ENCODE peak calls at places on chromosomes 11 and 22, in seven cellular contexts. Y is upper lobe of left lung, W is tibial nerve, I is sigmoid colon, T is esophagus muscularis mucosa, M is transverse colon, O is H1. K is an unnamed sample.

GRCh38 chr11:124643605-124644425 is 21.2 kb downstream of the TBRG1 start:
- DNase-seq in Y (no peak), W (no peak), I (no peak), T (no peak), M (no peak), O (no peak), K (no peak)

GRCh38 chr11:84117394-84117793 is 831.2 kb upstream of the CCDC90B start:
- DNase-seq in Y (no peak), W (no peak), I (no peak), T (no peak), M (no peak), O (no peak), K (no peak)

GRCh38 chr22:19691721-19692341 is 22.5 kb upstream of the SEPTIN5 start:
- DNase-seq in Y (no peak), W (no peak), I (peak), T (no peak), M (no peak), O (no peak), K (no peak)

GRCh38 chr11:20912046-20912821 is 242.8 kb downstream of the NELL1 start:
- DNase-seq in Y (no peak), W (no peak), I (no peak), T (no peak), M (no peak), O (no peak), K (no peak)

GRCh38 chr11:124633355-124633754 is 10.7 kb downstream of the TBRG1 start:
- DNase-seq in Y (no peak), W (no peak), I (no peak), T (no peak), M (no peak), O (no peak), K (no peak)

GRCh38 chr11:128480066-128480465 is 107.3 kb downstream of the ETS1 start:
- DNase-seq in Y (no peak), W (no peak), I (no peak), T (no peak), M (no peak), O (no peak), K (no peak)

GRCh38 chr11:14905104-14906033 is 13.3 kb upstream of the CYP2R1 start:
- DNase-seq in Y (peak), W (peak), I (peak), T (no peak), M (peak), O (peak), K (peak)

GRCh38 chr11:31809543-31809856 is 1.6 kb downstream of the PAX6 start:
- DNase-seq in Y (no peak), W (no peak), I (no peak), T (no peak), M (no peak), O (no peak), K (no peak)

GRCh38 chr11:93054881-93055280 is 85.4 kb downstream of the MTNR1B start:
- DNase-seq in Y (no peak), W (no peak), I (no peak), T (no peak), M (no peak), O (no peak), K (no peak)

GRCh38 chr11:11608783-11609232 is 13.0 kb downstream of the GALNT18 start:
- DNase-seq in Y (no peak), W (peak), I (no peak), T (no peak), M (no peak), O (no peak), K (no peak)

GRCh38 chr11:11880179-11880578 is 38.4 kb downstream of the USP47 start:
- DNase-seq in Y (no peak), W (no peak), I (no peak), T (no peak), M (no peak), O (no peak), K (no peak)

GRCh38 chr11:35146074-35146521 is 7.1 kb downstream of the CD44 start:
- DNase-seq in Y (peak), W (no peak), I (no peak), T (no peak), M (peak), O (no peak), K (no peak)

GRCh38 chr11:35145249-35145648 is 6.3 kb downstream of the CD44 start:
- DNase-seq in Y (no peak), W (no peak), I (no peak), T (no peak), M (peak), O (no peak), K (peak)

GRCh38 chr11:35144103-35144741 is 5.3 kb downstream of the CD44 start:
- DNase-seq in Y (peak), W (no peak), I (no peak), T (no peak), M (peak), O (no peak), K (peak)

GRCh38 chr11:35143509-35144102 is 4.6 kb downstream of the CD44 start:
- DNase-seq in Y (no peak), W (no peak), I (no peak), T (no peak), M (no peak), O (no peak), K (no peak)

GRCh38 chr11:35144811-35145210 is 5.8 kb downstream of the CD44 start:
- DNase-seq in Y (no peak), W (no peak), I (no peak), T (no peak), M (no peak), O (no peak), K (no peak)
- H3K27ac ChIP-seq in Y (peak), W (no peak), I (peak), T (no peak), M (peak), O (no peak), K (peak)

DNA sequence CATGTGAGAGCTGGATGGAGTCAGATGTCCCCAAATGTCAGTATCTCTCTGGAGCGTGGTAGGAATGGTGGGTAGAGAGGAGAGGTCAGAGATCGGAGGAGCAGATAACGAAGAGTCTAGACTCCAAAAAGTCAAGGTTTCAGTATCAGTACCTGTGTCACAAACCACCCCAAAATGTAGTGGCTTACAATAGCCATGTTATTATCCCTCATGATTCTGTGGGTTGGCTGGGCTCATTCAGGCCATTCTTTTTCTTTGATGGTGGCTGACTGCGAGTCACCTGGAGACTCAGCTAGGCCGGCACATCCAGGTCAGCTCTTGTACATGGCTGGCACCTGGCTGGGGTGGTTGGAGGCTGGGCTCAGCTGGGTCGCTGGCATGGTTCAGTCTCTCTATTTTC is 7.3 kb upstream of the SSTR3 start:
- DNase-seq in Y (no peak), W (no peak), I (no peak), T (no peak), M (no peak), O (no peak), K (no peak)
- TF ChIP-seq POLR2A in Y (no peak), W (no peak), I (no peak), T (no peak), M (no peak), O (no peak), K (no peak)

GRCh38 chr22:27317156-27317555 is 484.4 kb downstream of the MN1 start:
- DNase-seq in Y (no peak), W (no peak), I (no peak), T (no peak), M (peak), O (no peak), K (no peak)

GRCh38 chr22:27315833-27316232 is 485.7 kb downstream of the MN1 start:
- DNase-seq in Y (no peak), W (no peak), I (no peak), T (no peak), M (no peak), O (no peak), K (no peak)

GRCh38 chr22:27317961-27318360 is 483.6 kb downstream of the MN1 start:
- DNase-seq in Y (no peak), W (no peak), I (no peak), T (no peak), M (peak), O (no peak), K (no peak)

GRCh38 chr22:27314276-27314807 is 487.2 kb downstream of the MN1 start:
- DNase-seq in Y (no peak), W (no peak), I (no peak), T (no peak), M (peak), O (no peak), K (no peak)

DNA sequence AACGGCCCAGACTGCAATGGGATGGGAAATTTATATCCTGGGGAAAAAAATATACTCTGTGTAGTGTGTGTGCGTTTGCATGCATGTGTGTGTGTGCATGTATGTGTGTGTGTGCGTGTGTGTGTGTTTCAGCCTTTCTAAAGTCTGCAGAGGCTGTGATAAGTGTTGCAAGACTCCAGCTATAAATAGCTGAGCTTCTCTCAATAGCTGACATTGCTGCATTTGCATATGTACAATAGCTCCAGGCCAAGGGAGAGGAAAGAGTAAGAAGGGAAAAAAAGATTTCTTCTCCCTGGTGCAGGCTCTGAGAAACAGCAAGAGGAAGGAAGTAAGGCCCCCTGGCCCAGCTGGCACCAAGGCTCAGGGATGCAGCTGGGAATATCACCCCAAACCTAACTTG is 483.0 kb downstream of the MN1 start:
- DNase-seq in Y (no peak), W (no peak), I (no peak), T (no peak), M (peak), O (no peak), K (no peak)
- TF ChIP-seq EP300 in Y (no peak), W (no peak), I (no peak), T (no peak), M (no peak), O (no peak), K (no peak)

GRCh38 chr11:72040497-72041363 is 39.6 kb downstream of the NUMA1 start:
- DNase-seq in Y (peak), W (peak), I (peak), T (peak), M (peak), O (peak), K (peak)

GRCh38 chr11:72037554-72038311 is 39.0 kb downstream of the IL18BP start:
- DNase-seq in Y (no peak), W (no peak), I (no peak), T (no peak), M (no peak), O (no peak), K (no peak)

GRCh38 chr11:72038491-72038890 is 39.8 kb downstream of the IL18BP start:
- DNase-seq in Y (peak), W (peak), I (peak), T (no peak), M (peak), O (no peak), K (peak)

GRCh38 chr11:72039108-72039850 is 40.6 kb downstream of the IL18BP start:
- DNase-seq in Y (peak), W (no peak), I (no peak), T (no peak), M (peak), O (no peak), K (peak)

DNA sequence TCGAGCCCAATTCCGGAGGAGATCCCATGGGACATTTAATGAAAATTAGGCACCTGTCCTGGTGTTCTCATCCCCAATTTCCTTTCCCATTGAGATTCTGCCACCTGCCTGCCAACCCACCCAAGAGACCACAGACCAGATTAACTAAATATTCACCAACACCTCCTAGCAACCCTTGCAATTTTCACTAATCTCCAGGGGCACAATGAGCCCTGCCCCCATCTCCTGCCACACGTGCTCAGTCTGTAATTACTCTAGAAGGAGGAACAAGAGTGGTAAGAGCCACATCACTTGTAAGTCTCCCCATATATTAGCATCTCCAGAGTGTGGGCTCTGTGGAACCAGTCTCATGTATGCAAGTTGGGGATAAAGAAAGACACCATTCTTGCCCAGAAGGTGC is 38.0 kb downstream of the IL18BP start:
- DNase-seq in Y (no peak), W (no peak), I (no peak), T (no peak), M (no peak), O (no peak), K (no peak)
- H3K27ac ChIP-seq in Y (no peak), W (peak), I (no peak), T (peak), M (no peak), O (no peak), K (no peak)